ENCODE peak calls at places on chromosomes 16 and 17, in four cellular contexts. R is astrocyte of the spinal cord, B is stomach, D is choroid plexus epithelial cell. N is an unnamed sample.

GRCh38 chr17:1649844-1650409 is at the start of gene RILP:
- DNase-seq in R (peak; percentile 16), B (peak; percentile 95), D (no peak), N (peak; percentile 46)

GRCh38 chr17:31313982-31314787 is at the start of gene EVI2B:
- DNase-seq in R (peak; percentile 21), B (no peak), D (peak; percentile 80), N (peak; percentile 78)

GRCh38 chr17:75727391-75727790 is 6.1 kb downstream of the ITGB4 start:
- DNase-seq in R (no peak), B (no peak), D (no peak), N (no peak)

GRCh38 chr17:18921912-18922451 is 30.0 kb upstream of the SLC5A10 start:
- DNase-seq in R (peak; percentile 10), B (no peak), D (peak; percentile 39), N (no peak)

GRCh38 chr17:27438631-27439030 is 17.6 kb upstream of the KSR1 start:
- DNase-seq in R (no peak), B (no peak), D (no peak), N (no peak)

GRCh38 chr17:70820276-70820675 is 650.9 kb downstream of the KCNJ2 start:
- DNase-seq in R (peak; percentile 57), B (no peak), D (no peak), N (no peak)

GRCh38 chr17:11035681-11036080 is 197.8 kb upstream of the PIRT start:
- DNase-seq in R (no peak), B (no peak), D (no peak), N (no peak)

GRCh38 chr16:89921699-89922476 is 1.3 kb upstream of the TUBB3 start:
- DNase-seq in R (peak; percentile 96), B (peak; percentile 58), D (peak; percentile 96), N (peak; percentile 95)

GRCh38 chr17:68238488-68238887 is 9.4 kb upstream of the AMZ2 start:
- DNase-seq in R (no peak), B (no peak), D (no peak), N (peak; percentile 73)

GRCh38 chr17:42098747-42099399 is 600 bp upstream of the ZNF385C start:
- DNase-seq in R (no peak), B (no peak), D (no peak), N (no peak)

GRCh38 chr17:15442316-15443185 is 24.9 kb downstream of the CDRT4 start:
- DNase-seq in R (no peak), B (no peak), D (no peak), N (no peak)

GRCh38 chr16:12260119-12260646 is 283.6 kb downstream of the SNX29 start:
- DNase-seq in R (no peak), B (no peak), D (no peak), N (no peak)

GRCh38 chr16:48560692-48561091 is 49.3 kb downstream of the N4BP1 start:
- DNase-seq in R (no peak), B (no peak), D (no peak), N (no peak)

GRCh38 chr16:67873435-67874146 is 739 bp downstream of the EDC4 start:
- DNase-seq in R (no peak), B (no peak), D (no peak), N (peak; percentile 27)

GRCh38 chr17:56772442-56772841 is 61.3 kb downstream of the C17orf67 start:
- DNase-seq in R (no peak), B (no peak), D (no peak), N (no peak)

GRCh38 chr17:71511266-71511995 is 609.4 kb upstream of the SOX9 start:
- DNase-seq in R (no peak), B (no peak), D (no peak), N (peak; percentile 46)

GRCh38 chr17:45150911-45151809 is 2.9 kb downstream of the HEXIM1 start:
- DNase-seq in R (no peak), B (no peak), D (no peak), N (no peak)

GRCh38 chr16:74557275-74557674 is 49.6 kb downstream of the GLG1 start:
- DNase-seq in R (no peak), B (no peak), D (no peak), N (no peak)

GRCh38 chr16:85454171-85454883 is 158.8 kb upstream of the GSE1 start:
- DNase-seq in R (no peak), B (no peak), D (no peak), N (no peak)

GRCh38 chr17:68480885-68481284 is 23.6 kb upstream of the WIPI1 start:
- DNase-seq in R (no peak), B (no peak), D (no peak), N (no peak)

GRCh38 chr16:78791011-78791410 is 691.6 kb downstream of the WWOX start:
- DNase-seq in R (no peak), B (no peak), D (no peak), N (peak; percentile 50)

GRCh38 chr16:87416826-87417471 is 24.8 kb downstream of the MAP1LC3B start:
- DNase-seq in R (peak; percentile 70), B (no peak), D (peak; percentile 81), N (peak; percentile 76)

GRCh38 chr17:20174588-20175265 is 165.6 kb downstream of the SPECC1 start:
- DNase-seq in R (peak; percentile 79), B (peak; percentile 39), D (peak; percentile 63), N (peak; percentile 69)

GRCh38 chr16:89187337-89188063 is 12.8 kb downstream of the SLC22A31 start:
- DNase-seq in R (peak; percentile 15), B (no peak), D (peak; percentile 18), N (peak; percentile 22)

GRCh38 chr17:74180336-74180735 is 23.1 kb upstream of the RPL38 start:
- DNase-seq in R (no peak), B (no peak), D (no peak), N (no peak)

GRCh38 chr17:56595831-56596740 is 2.6 kb downstream of the NOG start:
- DNase-seq in R (no peak), B (no peak), D (no peak), N (no peak)

GRCh38 chr17:35540589-35541404 is 3.3 kb upstream of the SLFN12L start:
- DNase-seq in R (peak; percentile 46), B (peak; percentile 41), D (peak; percentile 76), N (peak; percentile 63)

GRCh38 chr17:689556-690247 is 24.9 kb downstream of the VPS53 start:
- DNase-seq in R (no peak), B (no peak), D (no peak), N (no peak)

GRCh38 chr16:89400740-89401139 is 89.6 kb downstream of the ANKRD11 start:
- DNase-seq in R (no peak), B (no peak), D (no peak), N (no peak)

GRCh38 chr17:13510062-13510461 is 91.7 kb downstream of the HS3ST3A1 start:
- DNase-seq in R (no peak), B (no peak), D (no peak), N (peak; percentile 76)

GRCh38 chr17:62105361-62105760 is 40.3 kb upstream of the MED13 start:
- DNase-seq in R (no peak), B (no peak), D (no peak), N (no peak)

GRCh38 chr17:43226393-43226792 is 2.0 kb downstream of the CCDC200 start:
- DNase-seq in R (no peak), B (no peak), D (no peak), N (no peak)

GRCh38 chr16:68086336-68086821 is 1.2 kb downstream of the NFATC3 start:
- DNase-seq in R (peak; percentile 57), B (no peak), D (peak; percentile 43), N (peak; percentile 60)

GRCh38 chr16:67179421-67180080 is 4.2 kb downstream of the MATCAP1 start:
- DNase-seq in R (no peak), B (no peak), D (no peak), N (no peak)

GRCh38 chr17:77383613-77384608 is 243.1 kb downstream of the SEC14L1 start:
- DNase-seq in R (no peak), B (peak; percentile 77), D (no peak), N (no peak)

GRCh38 chr17:5282639-5283217 is 644 bp downstream of the RABEP1 start:
- DNase-seq in R (peak; percentile 29), B (no peak), D (peak; percentile 28), N (peak; percentile 29)

GRCh38 chr17:14813649-14814048 is 451.5 kb downstream of the PMP22 start:
- DNase-seq in R (no peak), B (no peak), D (peak; percentile 33), N (no peak)

GRCh38 chr16:35187665-35188225 is 1728.3 kb downstream of the TP53TG3F start:
- DNase-seq in R (no peak), B (no peak), D (no peak), N (no peak)

GRCh38 chr16:20741555-20742285 is at the start of gene THUMPD1:
- DNase-seq in R (peak; percentile 96), B (peak; percentile 98), D (peak; percentile 97), N (peak; percentile 95)
- TF ChIP-seq CTCF in R (peak; percentile 11), B (no peak), D (peak; percentile 35), N (no peak)

GRCh38 chr17:47956818-47957590 is 679 bp downstream of the PRR15L start:
- DNase-seq in R (no peak), B (no peak), D (peak; percentile 50), N (no peak)
- H3K4me3 ChIP-seq in R (no peak overlapping the region), B (peak overlapping the region; percentile 57), D (no peak overlapping the region), N (no peak overlapping the region)

GRCh38 chr16:2467301-2468141 is 3.6 kb upstream of the NTN3 start:
- DNase-seq in R (peak; percentile 72), B (peak; percentile 72), D (peak; percentile 53), N (peak; percentile 70)
- TF ChIP-seq CTCF in R (no peak), B (no peak), D (peak; percentile 12), N (no peak)

GRCh38 chr16:4778050-4778392 is 10.1 kb downstream of the SEPTIN12 start:
- DNase-seq in R (no peak), B (no peak), D (no peak), N (no peak)

GRCh38 chr16:4780235-4780634 is 7.9 kb downstream of the SEPTIN12 start:
- DNase-seq in R (no peak), B (no peak), D (no peak), N (peak; percentile 34)

GRCh38 chr16:4775005-4775404 is 8.0 kb upstream of the ZNF500 start:
- DNase-seq in R (no peak), B (no peak), D (no peak), N (no peak)

GRCh38 chr16:4776141-4776705 is 9.3 kb upstream of the ZNF500 start:
- DNase-seq in R (no peak), B (no peak), D (no peak), N (no peak)

DNA sequence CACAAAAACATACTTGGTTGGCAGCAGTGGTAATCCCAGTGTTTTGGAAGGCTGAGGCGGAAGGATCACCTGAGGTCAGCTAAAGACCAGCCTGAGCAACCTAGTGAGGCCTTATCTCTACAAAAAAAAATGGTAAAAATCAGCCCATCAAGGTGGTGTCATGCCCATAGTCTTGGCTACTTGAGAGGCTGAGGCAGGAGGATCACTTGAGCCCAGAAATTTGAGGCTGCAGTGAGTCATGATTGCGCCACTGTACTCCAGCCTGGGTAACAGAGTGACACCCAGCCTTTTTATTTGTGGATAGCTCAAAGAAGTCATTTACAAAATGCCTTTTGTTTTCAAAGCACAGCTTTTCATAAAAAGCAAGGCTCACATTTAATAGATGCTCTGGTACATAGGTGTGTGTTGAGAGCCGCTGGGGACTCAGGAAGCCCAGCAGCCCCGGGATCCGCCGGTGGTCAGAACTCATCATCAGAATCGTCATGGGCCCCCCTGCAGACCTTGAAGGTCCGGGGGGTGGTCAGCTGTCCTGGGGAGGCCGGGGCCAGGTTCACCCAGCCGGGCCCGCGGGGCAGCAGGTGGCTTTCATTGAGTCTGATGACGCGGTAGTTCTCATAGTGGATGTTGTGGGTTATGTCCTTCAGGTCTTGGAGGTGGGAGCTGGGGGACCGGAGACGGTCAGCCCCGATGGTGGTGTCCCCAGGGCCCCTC is 10.5 kb upstream of the ZNF500 start:
- DNase-seq in R (no peak), B (no peak), D (no peak), N (no peak)
- H3K4me3 ChIP-seq in R (no peak overlapping the region), B (no peak overlapping the region), D (no peak overlapping the region), N (no peak overlapping the region)

GRCh38 chr17:38606646-38607611 is 1.2 kb upstream of the SRCIN1 start:
- DNase-seq in R (no peak), B (peak; percentile 49), D (no peak), N (no peak)
- TF ChIP-seq CTCF in R (no peak), B (no peak), D (no peak), N (no peak)

N was measured in fibroblast of villous mesenchyme.